ENCODE peak calls at places on chromosomes 16 and 17, in ten cellular contexts. T is GM12878, R is tibial nerve, H is HFF-Myc, C is A549, M is NB4, W is fibroblast of lung, P is upper lobe of right lung, I is left ventricle myocardium inferior, G is K562. F is an unnamed sample.
A peak's percentile ranks its signal among the peaks of the same experiment; 100 is the strongest.

GRCh38 chr16:20740007-20740883 is 1.4 kb downstream of the THUMPD1 start:
- DNase-seq in T (no peak), R (no peak), H (no peak), C (peak; percentile 17), M (peak; percentile 36), W (peak; percentile 2), P (no peak), I (no peak), G (no peak), F (no peak)

GRCh38 chr16:76913046-76913445 is 277.9 kb upstream of the MON1B start:
- DNase-seq in T (no peak), R (no peak), H (no peak), C (peak; percentile 6), M (no peak), W (peak; percentile 10), P (no peak), I (no peak), G (no peak), F (peak; percentile 2)

GRCh38 chr16:68263559-68264127 is 683 bp upstream of the SLC7A6 start:
- DNase-seq in T (no peak), R (no peak), H (no peak), C (no peak), M (no peak), W (no peak), P (no peak), I (no peak), G (no peak), F (no peak)

GRCh38 chr16:20879175-20880053 is 20.7 kb downstream of the DCUN1D3 start:
- DNase-seq in T (peak; percentile 71), R (no peak), H (no peak), C (peak; percentile 24), M (peak; percentile 33), W (peak; percentile 80), P (no peak), I (no peak), G (no peak), F (peak; percentile 59)

GRCh38 chr17:8225813-8226535 is 15.6 kb upstream of the AURKB start:
- DNase-seq in T (peak; percentile 68), R (peak; percentile 54), H (no peak), C (peak; percentile 92), M (peak; percentile 59), W (peak; percentile 79), P (no peak), I (no peak), G (peak; percentile 20), F (peak; percentile 80)

GRCh38 chr17:31722251-31723056 is 136.6 kb downstream of the COPRS start:
- DNase-seq in T (no peak), R (no peak), H (no peak), C (no peak), M (peak; percentile 93), W (peak; percentile 85), P (no peak), I (no peak), G (no peak), F (peak; percentile 72)

GRCh38 chr17:77002103-77003045 is 134.2 kb downstream of the MGAT5B start:
- DNase-seq in T (no peak), R (no peak), H (peak; percentile 11), C (peak; percentile 100), M (no peak), W (peak; percentile 93), P (no peak), I (no peak), G (no peak), F (peak; percentile 10)

GRCh38 chr17:32927724-32928526 is at the start of gene TMEM98:
- DNase-seq in T (no peak), R (no peak), H (no peak), C (no peak), M (no peak), W (peak; percentile 42), P (peak; percentile 78), I (peak; percentile 20), G (peak; percentile 84), F (no peak)

DNA sequence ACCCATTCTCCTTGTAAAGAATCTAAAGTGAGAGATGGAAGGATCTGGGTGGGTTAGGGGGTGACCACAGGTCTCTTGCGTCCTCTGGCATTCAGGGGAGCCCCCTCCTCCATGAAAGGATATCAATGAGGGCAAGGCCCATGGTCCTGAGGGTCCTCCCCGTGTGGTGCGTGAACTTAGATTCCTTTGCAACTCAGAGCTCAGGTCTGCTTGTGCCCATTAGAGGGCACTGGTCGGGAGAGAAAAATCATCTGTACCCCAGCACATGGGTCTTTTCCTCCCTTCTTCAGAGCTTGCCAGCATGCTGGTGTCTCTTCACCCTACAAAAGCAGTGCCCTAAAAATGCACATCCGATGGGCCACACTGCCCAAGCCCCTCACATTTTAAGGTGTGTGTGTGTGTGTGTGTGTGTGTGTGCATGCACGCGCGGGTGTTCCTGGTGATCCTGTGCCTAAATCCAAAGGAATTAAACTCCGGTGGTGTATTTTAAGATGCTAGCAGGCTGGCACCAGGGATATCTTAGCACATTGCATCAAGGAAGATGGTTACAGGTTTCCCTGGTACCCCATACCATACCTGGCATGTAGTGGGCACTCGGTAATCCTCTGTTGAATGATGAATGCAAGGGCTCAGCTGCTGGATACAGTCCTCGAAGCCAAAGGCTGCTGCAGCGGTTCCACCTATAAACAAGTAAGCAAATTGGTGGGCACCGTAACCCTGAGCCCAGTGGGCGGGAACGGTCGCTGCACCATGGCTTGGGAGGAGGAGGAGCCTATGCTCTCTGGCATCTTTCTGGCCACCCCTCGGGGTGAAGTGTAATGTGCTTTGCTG is 4.7 kb downstream of the C1QTNF1 start:
- DNase-seq in T (no peak), R (no peak), H (no peak), C (no peak), M (no peak), W (no peak), P (peak; percentile 40), I (no peak), G (no peak), F (no peak)
- TF ChIP-seq CTCF in T (peak; percentile 3), R (peak; percentile 17), H (peak; percentile 36), C (peak; percentile 48), M (peak; percentile 22), W (peak; percentile 32), P (no peak), I (peak; percentile 36), G (no peak), F (no peak)

GRCh38 chr17:5032865-5033264 is 2.4 kb downstream of the SLC52A1 start:
- DNase-seq in T (no peak), R (no peak), H (no peak), C (no peak), M (no peak), W (no peak), P (no peak), I (no peak), G (no peak), F (no peak)

GRCh38 chr17:5033352-5034015 is 1.7 kb downstream of the SLC52A1 start:
- DNase-seq in T (no peak), R (no peak), H (no peak), C (no peak), M (no peak), W (no peak), P (no peak), I (no peak), G (no peak), F (no peak)

GRCh38 chr17:5034063-5034462 is 1.2 kb downstream of the SLC52A1 start:
- DNase-seq in T (no peak), R (no peak), H (no peak), C (no peak), M (no peak), W (no peak), P (no peak), I (no peak), G (no peak), F (no peak)

GRCh38 chr17:5034651-5035050 is 575 bp downstream of the SLC52A1 start:
- DNase-seq in T (no peak), R (no peak), H (no peak), C (no peak), M (no peak), W (no peak), P (no peak), I (no peak), G (no peak), F (no peak)

DNA sequence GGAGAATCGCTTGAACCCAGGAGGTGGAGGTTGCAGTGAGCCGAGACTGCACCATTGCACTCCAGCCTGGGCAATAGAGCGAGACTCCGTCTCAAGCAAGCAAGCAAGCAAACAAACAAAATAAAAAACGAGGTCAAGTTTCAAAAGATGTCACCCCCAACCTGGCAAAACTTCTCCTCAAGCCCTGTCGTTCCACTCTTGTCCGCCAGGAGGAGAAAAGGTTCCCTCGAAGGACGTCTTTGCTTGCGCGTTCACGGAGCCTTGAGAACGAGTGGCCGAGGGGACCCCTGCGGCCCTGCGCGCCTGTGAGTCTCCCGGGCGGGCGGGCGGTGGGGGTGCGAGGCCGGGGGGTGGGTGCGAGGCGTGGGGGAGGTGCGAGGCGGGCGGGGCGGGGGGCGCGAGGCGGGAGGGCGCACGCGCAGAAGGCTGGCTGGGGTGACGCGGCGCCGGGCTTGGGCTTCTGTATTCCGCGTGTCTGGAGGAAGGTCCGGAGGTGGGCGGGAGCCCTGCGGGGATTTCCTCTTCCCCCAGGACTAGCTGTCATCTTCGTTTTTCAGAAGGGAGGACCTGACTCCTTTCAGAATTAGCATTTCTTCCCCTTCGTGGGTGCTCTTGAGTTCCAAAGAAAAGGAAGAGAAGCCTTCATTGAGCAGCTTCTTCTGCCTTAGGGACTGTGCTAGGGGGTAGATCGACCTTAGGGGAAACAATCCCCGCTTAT is 3.7 kb downstream of the SLC52A1 start:
- DNase-seq in T (peak; percentile 55), R (peak; percentile 53), H (peak; percentile 64), C (peak; percentile 86), M (peak; percentile 84), W (peak; percentile 68), P (peak; percentile 92), I (peak; percentile 80), G (peak; percentile 87), F (peak; percentile 86)
- H3K4me3 ChIP-seq in T (peak overlapping the region; percentile 46), R (peak overlapping the region; percentile 60), H (peak overlapping the region; percentile 35), C (peak overlapping the region; percentile 42), M (peak overlapping the region; percentile 35), W (peak overlapping the region; percentile 39), P (peak overlapping the region; percentile 47), I (peak overlapping the region; percentile 67), G (peak overlapping the region; percentile 23), F (peak overlapping the region; percentile 48)

DNA sequence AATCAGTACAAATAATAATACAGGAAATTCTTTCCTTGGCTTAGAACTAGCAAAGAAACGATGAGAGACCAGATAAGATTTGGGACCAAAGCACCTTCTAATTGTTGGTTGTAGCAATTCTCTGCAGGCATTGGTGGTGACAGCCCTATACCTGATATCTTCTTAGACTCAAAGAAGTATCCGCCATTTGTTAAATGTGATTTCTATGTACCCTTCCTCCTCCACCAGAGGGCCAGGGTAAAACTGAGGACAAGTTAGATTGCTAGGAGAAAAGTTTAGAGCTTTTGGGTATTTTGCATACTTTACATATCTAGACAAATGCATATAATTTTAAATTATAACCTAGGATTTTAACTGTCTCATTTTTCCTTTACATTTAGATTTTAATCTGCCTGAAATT is 304.3 kb downstream of the HS3ST4 start:
- DNase-seq in T (no peak), R (no peak), H (no peak), C (peak; percentile 6), M (peak; percentile 11), W (no peak), P (no peak), I (no peak), G (peak; percentile 26), F (no peak)
- TF ChIP-seq CTCF in T (no peak), R (no peak), H (no peak), C (no peak), M (peak; percentile 14), W (no peak), P (no peak), I (no peak), G (no peak), F (no peak)

DNA sequence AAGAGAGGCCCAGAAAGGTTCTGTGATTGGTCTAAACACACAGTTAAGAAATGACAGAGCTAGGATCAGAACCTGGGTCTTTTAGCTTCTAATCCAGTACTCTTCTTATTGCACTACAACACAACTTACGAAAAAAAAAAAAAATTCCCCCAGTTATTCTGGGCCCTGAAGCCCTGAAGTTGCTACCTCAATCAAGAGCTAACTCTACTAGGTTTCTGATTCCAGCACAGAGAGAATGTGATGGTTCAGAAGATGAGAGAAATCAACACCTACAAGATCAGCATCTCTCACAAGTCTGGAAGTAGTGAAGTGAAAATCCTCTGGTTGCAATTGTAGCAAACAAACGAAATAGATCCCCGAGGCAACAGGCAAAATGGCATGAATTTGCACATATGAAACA is 37.3 kb downstream of the GRB7 start:
- DNase-seq in T (peak; percentile 66), R (no peak), H (no peak), C (no peak), M (no peak), W (no peak), P (no peak), I (no peak), G (no peak), F (no peak)
- H3K4me3 ChIP-seq in T (peak overlapping the region; percentile 79), R (no peak overlapping the region), H (no peak overlapping the region), C (no peak overlapping the region), M (no peak overlapping the region), W (no peak overlapping the region), P (peak overlapping the region; percentile 19), I (no peak overlapping the region), G (no peak overlapping the region), F (no peak overlapping the region)